ENCODE peak calls at places on chromosomes 4 and X, in five cellular contexts. P, D, H, R and M are unnamed samples. For H3K36me3 and H3K27me3, the result is how much of the 10 kb centered on the place peaks cover.

GRCh38 chr4:120544838-120545237 is 377.7 kb downstream of the PRDM5 start:
- DNase-seq in R (no peak), P (no peak), H (no peak), D (no peak), M (no peak)

GRCh38 chr4:53932784-53933183 is 131.6 kb downstream of the CHIC2 start:
- DNase-seq in P (peak), H (no peak), R (no peak), D (no peak), M (no peak)

GRCh38 chrX:155333701-155334100 is 713 bp downstream of the CLIC2 start:
- DNase-seq in H (no peak), D (no peak), P (no peak), R (no peak), M (no peak)

GRCh38 chr4:54781771-54782170 is 124.0 kb downstream of the KIT start:
- DNase-seq in D (peak), P (no peak), R (no peak), H (no peak), M (no peak)

GRCh38 chrX:134167804-134168203 is 69.2 kb upstream of the CCDC160 start:
- DNase-seq in P (no peak), H (no peak), D (no peak), R (no peak), M (no peak)

GRCh38 chr4:112003508-112003907 is 141.7 kb upstream of the FAM241A start:
- DNase-seq in D (no peak), R (no peak), P (no peak), H (no peak), M (no peak)

GRCh38 chrX:85365370-85365995 is 14.0 kb downstream of the POF1B start:
- DNase-seq in H (no peak), P (no peak), D (no peak), R (no peak), M (peak)

GRCh38 chrX:11756354-11757318 is 1.4 kb upstream of the MSL3 start:
- DNase-seq in D (no peak), H (no peak), R (no peak), P (no peak), M (no peak)

GRCh38 chrX:40646489-40647306 is 663 bp downstream of the CXorf38 start:
- DNase-seq in R (peak), P (peak), D (peak), H (peak), M (peak)

GRCh38 chr4:73776363-73776762 is 36.0 kb downstream of the CXCL8 start:
- DNase-seq in H (no peak), P (peak), D (peak), R (no peak), M (no peak)

GRCh38 chrX:107324493-107325310 is 118.3 kb downstream of the DNAAF6 start:
- DNase-seq in D (peak), P (peak), H (no peak), R (no peak), M (peak)

GRCh38 chr4:40952672-40953071 is 202.9 kb downstream of the NSUN7 start:
- DNase-seq in D (no peak), P (no peak), H (no peak), R (no peak), M (no peak)

GRCh38 chrX:42491145-42491907 is 286.6 kb downstream of the PPP1R2C start:
- DNase-seq in P (no peak), H (no peak), D (no peak), R (no peak), M (no peak)

GRCh38 chr4:763922-764321 is 58.3 kb downstream of the PCGF3 start:
- DNase-seq in D (no peak), H (no peak), R (peak), P (no peak), M (peak)

GRCh38 chr4:152394786-152395185 is 141.1 kb downstream of the FBXW7 start:
- DNase-seq in H (no peak), P (peak), D (no peak), R (no peak), M (no peak)

GRCh38 chrX:71492086-71493065 is 40.5 kb upstream of the OGT start:
- DNase-seq in H (peak), D (peak), P (peak), R (peak), M (peak)

GRCh38 chr4:67282749-67283148 is 262.6 kb downstream of the CENPC start:
- DNase-seq in D (no peak), P (no peak), H (no peak), R (no peak), M (no peak)

GRCh38 chr4:139903845-139904244 is 238.2 kb downstream of the MGST2 start:
- DNase-seq in H (no peak), P (no peak), D (no peak), R (no peak), M (no peak)

GRCh38 chr4:139900964-139901376 is 235.4 kb downstream of the MGST2 start:
- DNase-seq in P (peak), R (no peak), H (no peak), D (no peak), M (no peak)

GRCh38 chr4:139899346-139899745 is 233.7 kb downstream of the MGST2 start:
- DNase-seq in D (no peak), P (no peak), H (no peak), R (no peak), M (no peak)

GRCh38 chr4:139902328-139903217 is 237.0 kb downstream of the MGST2 start:
- DNase-seq in D (no peak), R (no peak), H (no peak), P (no peak), M (no peak)

GRCh38 chr4:139901516-139902327 is 236.1 kb downstream of the MGST2 start:
- DNase-seq in H (no peak), P (peak), D (no peak), R (no peak), M (no peak)
- H3K4me3 ChIP-seq in H (no peak), P (no peak), D (peak), R (no peak), M (no peak)

GRCh38 chr4:94582517-94582916 is 130.8 kb downstream of the PDLIM5 start:
- DNase-seq in P (peak), H (no peak), D (no peak), R (no peak), M (no peak)
- H3K36me3 ChIP-seq in P (under half), H (under half), D (under half), R (under half), M (under half)

GRCh38 chr4:56055027-56055976 is 106.6 kb downstream of the CEP135 start:
- DNase-seq in D (no peak), P (no peak), H (no peak), R (no peak), M (no peak)
- H3K27me3 ChIP-seq in D (under half), P (under half), H (under half), R (under half), M (under half)

DNA sequence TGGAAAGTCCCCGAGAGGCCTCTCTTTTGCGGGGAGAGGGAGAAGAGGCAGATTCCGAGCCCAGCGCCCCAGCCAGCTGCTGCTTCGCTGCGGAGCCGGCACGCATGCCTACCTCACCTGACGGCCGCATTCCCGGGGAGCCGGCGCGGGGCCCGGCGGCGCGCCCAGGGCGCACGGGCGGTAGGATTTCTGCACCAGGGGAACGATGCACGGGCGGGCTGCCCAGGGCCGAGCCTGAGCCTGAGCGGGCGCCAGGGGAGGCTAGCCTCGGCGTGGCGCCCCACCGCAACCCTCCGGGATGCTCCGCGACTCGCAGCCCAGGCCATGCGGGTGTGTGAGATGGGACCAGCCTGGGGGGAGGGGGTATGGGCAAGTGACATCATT is 81.3 kb upstream of the SCML1 start:
- DNase-seq in P (no peak), H (no peak), R (no peak), D (no peak), M (peak)
- H3K4me3 ChIP-seq in P (no peak), H (peak), R (peak), D (peak), M (peak)

GRCh38 chr4:39324446-39324845 is 41.7 kb downstream of the RFC1 start:
- DNase-seq in D (no peak), P (peak), H (no peak), R (no peak), M (no peak)

GRCh38 chr4:39324897-39325613 is 41.1 kb downstream of the RFC1 start:
- DNase-seq in H (no peak), P (no peak), R (no peak), D (no peak), M (no peak)

GRCh38 chr4:39319678-39320077 is 46.5 kb downstream of the RFC1 start:
- DNase-seq in P (peak), H (no peak), R (no peak), D (no peak), M (no peak)

GRCh38 chr4:39323836-39324235 is 42.3 kb downstream of the RFC1 start:
- DNase-seq in D (no peak), H (no peak), P (no peak), R (no peak), M (no peak)

GRCh38 chr4:39320381-39321115 is 45.6 kb downstream of the RFC1 start:
- DNase-seq in D (no peak), H (no peak), P (peak), R (no peak), M (no peak)
- H3K36me3 ChIP-seq in D (under half), H (under half), P (under half), R (under half), M (under half)

GRCh38 chr4:3468804-3469203 is 5.7 kb downstream of the DOK7 start:
- DNase-seq in D (no peak), P (no peak), R (no peak), H (no peak), M (peak)
- H3K27me3 ChIP-seq in D (under half), P (under half), R (under half), H (under half), M (under half)